ENCODE peak calls at places on chromosomes 11 and 22, in six cellular contexts. M is AG04450, S is endothelial cell, I is cardiac muscle cell, E is lower lobe of right lung, Q is RWPE1. Z is an unnamed sample.

GRCh38 chr11:69775163-69775755 is at the start of gene FGF4:
- DNase-seq in M (no peak), S (no peak), I (no peak), E (no peak), Q (no peak), Z (no peak)

GRCh38 chr11:64685536-64685935 is 37.5 kb downstream of the NRXN2 start:
- DNase-seq in M (no peak), S (no peak), I (no peak), E (no peak), Q (no peak), Z (no peak)

GRCh38 chr11:93188726-93189125 is 9.1 kb downstream of the SLC36A4 start:
- DNase-seq in M (no peak), S (no peak), I (no peak), E (no peak), Q (no peak), Z (no peak)

GRCh38 chr11:7677071-7677470 is 3.8 kb upstream of the CYB5R2 start:
- DNase-seq in M (no peak), S (no peak), I (peak), E (no peak), Q (peak), Z (no peak)

GRCh38 chr22:19109198-19110063 is 12.8 kb downstream of the DGCR2 start:
- DNase-seq in M (no peak), S (no peak), I (peak), E (no peak), Q (peak), Z (no peak)

GRCh38 chr11:123742334-123742733 is 874 bp upstream of the ZNF202 start:
- DNase-seq in M (no peak), S (peak), I (peak), E (no peak), Q (no peak), Z (no peak)

GRCh38 chr22:30044369-30044768 is 35.9 kb upstream of the HORMAD2 start:
- DNase-seq in M (peak), S (no peak), I (peak), E (no peak), Q (peak), Z (peak)

GRCh38 chr11:71251761-71252433 is 480 bp downstream of the SHANK2 start:
- DNase-seq in M (no peak), S (peak), I (peak), E (no peak), Q (peak), Z (peak)

GRCh38 chr11:128709402-128709801 is 15.5 kb downstream of the FLI1 start:
- DNase-seq in M (peak), S (peak), I (peak), E (no peak), Q (peak), Z (peak)

GRCh38 chr22:30301995-30302809 is 12.9 kb upstream of the CASTOR1 start:
- DNase-seq in M (no peak), S (no peak), I (peak), E (peak), Q (no peak), Z (peak)

GRCh38 chr11:44563716-44564115 is 1.7 kb upstream of the CD82 start:
- DNase-seq in M (peak), S (no peak), I (no peak), E (no peak), Q (no peak), Z (no peak)

GRCh38 chr22:24157783-24158170 is 23.5 kb upstream of the SUSD2 start:
- DNase-seq in M (no peak), S (no peak), I (no peak), E (no peak), Q (no peak), Z (no peak)

GRCh38 chr11:83583953-83584352 is 297.8 kb upstream of the CCDC90B start:
- DNase-seq in M (no peak), S (no peak), I (peak), E (no peak), Q (peak), Z (no peak)

DNA sequence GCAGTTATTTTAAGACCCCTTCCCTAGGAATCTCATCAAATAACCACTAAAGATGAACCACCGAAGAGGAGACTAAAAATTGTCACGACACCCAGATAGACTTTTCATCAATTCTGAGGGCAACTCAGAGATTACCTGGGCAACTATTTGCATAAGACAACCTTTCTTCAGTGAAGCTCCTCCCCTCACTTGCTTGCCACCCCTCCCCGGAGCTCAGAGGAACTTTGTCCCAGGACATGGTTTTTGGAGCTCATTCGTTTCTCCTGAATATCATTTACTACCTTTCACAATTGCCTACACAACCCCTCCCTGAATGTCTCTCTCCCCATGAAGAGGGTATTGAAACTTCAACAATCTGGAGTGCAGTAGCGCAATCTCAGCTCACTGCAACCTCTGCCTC is 3.9 kb downstream of the AGBL2 start:
- DNase-seq in M (no peak), S (no peak), I (no peak), E (no peak), Q (no peak), Z (no peak)
- TF ChIP-seq CTCF in M (no peak), S (no peak), I (no peak), E (no peak), Q (no peak), Z (no peak)

DNA sequence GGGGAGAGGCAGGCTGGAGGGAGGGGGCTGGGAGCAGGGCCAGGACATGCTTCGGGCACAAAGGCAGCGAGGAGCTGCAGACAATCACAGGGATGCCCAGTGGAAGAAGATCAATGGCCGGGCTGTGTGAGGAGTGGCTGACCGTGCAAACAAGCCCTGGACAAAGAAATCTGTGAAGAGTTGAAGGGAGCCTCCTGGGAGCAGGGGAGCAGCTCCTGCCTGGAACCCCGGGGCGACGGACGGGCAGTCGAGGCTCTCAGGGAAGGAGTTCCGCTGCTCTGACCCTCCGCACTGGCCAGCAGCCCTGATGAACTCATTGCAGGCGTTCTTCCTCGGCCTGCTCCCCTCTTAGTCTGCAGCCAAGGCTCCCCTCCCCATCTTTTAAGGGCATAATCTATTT is 126.8 kb upstream of the B3GAT1 start:
- DNase-seq in M (no peak), S (no peak), I (no peak), E (no peak), Q (no peak), Z (no peak)
- TF ChIP-seq CTCF in M (no peak), S (no peak), I (no peak), E (no peak), Q (no peak), Z (no peak)

GRCh38 chr22:26778372-26778771 is 121.0 kb downstream of the MIAT start:
- DNase-seq in M (no peak), S (no peak), I (no peak), E (no peak), Q (no peak), Z (no peak)
- TF ChIP-seq CTCF in M (no peak), S (no peak), I (no peak), E (no peak), Q (no peak), Z (no peak)

DNA sequence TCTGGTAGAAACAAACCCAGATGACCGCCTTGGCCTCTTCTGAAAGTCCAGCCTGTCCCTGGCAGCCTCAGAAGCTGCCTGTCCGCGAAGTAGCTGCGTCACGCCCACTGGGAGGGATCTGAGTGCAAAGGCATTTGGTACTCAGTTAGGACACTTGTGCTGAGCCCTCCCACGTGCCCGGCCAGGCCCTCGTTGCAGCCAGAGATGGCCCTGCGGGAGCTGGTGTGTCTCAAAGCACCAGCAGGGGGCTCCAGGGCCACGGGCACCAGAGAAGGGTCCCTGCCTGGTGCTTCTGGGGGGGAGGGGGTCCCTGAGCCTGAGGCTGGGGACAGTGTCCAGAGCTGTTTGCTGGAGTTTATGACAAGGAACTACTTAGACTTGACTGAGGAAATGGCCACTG is 5.8 kb downstream of the SELENOO start:
- DNase-seq in M (no peak), S (peak), I (no peak), E (peak), Q (no peak), Z (peak)
- TF ChIP-seq CTCF in M (peak), S (peak), I (peak), E (peak), Q (peak), Z (peak)

DNA sequence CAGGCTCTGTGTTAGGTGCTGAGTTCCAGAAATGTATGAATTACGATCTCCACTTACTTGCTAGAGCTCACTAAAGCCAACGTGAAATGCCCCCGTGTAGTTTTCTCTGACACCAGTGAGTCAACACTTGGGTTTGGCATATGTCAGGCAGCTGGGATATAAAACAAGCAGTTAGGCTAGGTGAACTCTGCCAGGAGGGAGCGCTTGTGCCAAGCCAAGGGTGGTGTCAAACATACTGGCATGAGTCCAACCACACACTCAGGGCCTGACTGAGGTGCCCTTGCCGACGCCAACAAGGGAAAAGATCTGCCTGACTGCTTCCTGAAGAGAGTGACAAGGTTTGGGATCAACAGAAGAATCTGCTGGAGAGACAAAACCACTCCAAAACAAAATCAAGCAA is 167.8 kb upstream of the NARS2 start:
- DNase-seq in M (no peak), S (no peak), I (no peak), E (peak), Q (peak), Z (peak)
- TF ChIP-seq CTCF in M (no peak), S (no peak), I (no peak), E (no peak), Q (no peak), Z (no peak)

GRCh38 chr11:14306481-14306880 is 52.5 kb downstream of the RRAS2 start:
- DNase-seq in M (no peak), S (no peak), I (no peak), E (no peak), Q (no peak), Z (no peak)
- TF ChIP-seq CTCF in M (no peak), S (no peak), I (no peak), E (no peak), Q (no peak), Z (no peak)

GRCh38 chr11:108027057-108027456 is 18.4 kb downstream of the CUL5 start:
- DNase-seq in M (no peak), S (no peak), I (no peak), E (no peak), Q (no peak), Z (no peak)
- TF ChIP-seq CTCF in M (no peak), S (no peak), I (no peak), E (peak), Q (peak), Z (no peak)